ENCODE peak calls at places on chromosomes 7 and 10, in seven cellular contexts. P is stimulated activated CD4-positive, alpha-beta T cell treated with anti-CD3 and anti-CD28 coated beads, Interleukin-12 subunit alpha, Interleukin-12 subunit beta, amount 100 ng/mL, for 48 hours; I is EL; R is type B pancreatic cell; M is A172; E is GM23248; K is KBM-7. Q is an unnamed sample.

GRCh38 chr10:79229081-79229541 is 118.2 kb upstream of the PPIF start:
- DNase-seq in P (no peak), I (no peak), R (no peak), M (no peak), E (no peak), K (no peak), Q (no peak)

GRCh38 chr7:94620703-94621118 is 35.2 kb downstream of the SGCE start:
- DNase-seq in P (peak), I (peak), R (no peak), M (peak), E (peak), K (no peak), Q (peak)

GRCh38 chr7:120729300-120729699 is 128.6 kb downstream of the TSPAN12 start:
- DNase-seq in P (no peak), I (no peak), R (no peak), M (no peak), E (peak), K (no peak), Q (no peak)

GRCh38 chr10:112525215-112525614 is 78.2 kb downstream of the VTI1A start:
- DNase-seq in P (no peak), I (peak), R (no peak), M (peak), E (peak), K (no peak), Q (peak)

GRCh38 chr7:10793995-10794780 is 179.5 kb upstream of the PHF14 start:
- DNase-seq in P (no peak), I (no peak), R (no peak), M (no peak), E (no peak), K (no peak), Q (no peak)

GRCh38 chr10:83991986-83992753 is 147.1 kb upstream of the GHITM start:
- DNase-seq in P (no peak), I (peak), R (no peak), M (peak), E (peak), K (peak), Q (no peak)

GRCh38 chr7:14446829-14447228 is 455.7 kb downstream of the DGKB start:
- DNase-seq in P (no peak), I (no peak), R (no peak), M (no peak), E (no peak), K (no peak), Q (no peak)

GRCh38 chr7:20449146-20449648 is 118.5 kb downstream of the ITGB8 start:
- DNase-seq in P (no peak), I (no peak), R (no peak), M (no peak), E (no peak), K (no peak), Q (no peak)

GRCh38 chr7:55348502-55348901 is 16.6 kb upstream of the LANCL2 start:
- DNase-seq in P (no peak), I (peak), R (no peak), M (peak), E (peak), K (no peak), Q (peak)

GRCh38 chr10:125269716-125270115 is 109.4 kb upstream of the CTBP2 start:
- DNase-seq in P (no peak), I (no peak), R (no peak), M (no peak), E (no peak), K (no peak), Q (no peak)

Q was measured in PC-3.